ENCODE peak calls at places on chromosomes 5 and 9, in seven cellular contexts. K is stimulated activated CD4-positive, alpha-beta T cell treated with anti-CD3 and anti-CD28 coated beads, Interleukin-12 subunit alpha, Interleukin-12 subunit beta, amount 100 ng/mL, for 24 hours; Q is heart right ventricle; Y is AG08396; O is SK-N-SH; R is stimulated activated CD8-positive, alpha-beta memory T cell treated with anti-CD3 and anti-CD28 coated beads, Interleukin-12 subunit alpha, Interleukin-12 subunit beta, amount 100 ng/mL, for 4 hours; F is NCI-H2081. Z is an unnamed sample.

GRCh38 chr9:135137398-135137832 is 49.9 kb downstream of the OLFM1 start:
- DNase-seq in Q (no peak), O (peak; percentile 58), R (no peak), K (no peak), F (no peak), Y (no peak), Z (peak; percentile 82)

GRCh38 chr5:86968311-86968753 is 299.4 kb upstream of the RASA1 start:
- DNase-seq in Q (peak; percentile 13), K (no peak), R (no peak), O (peak; percentile 0), Y (peak; percentile 12), F (peak; percentile 36), Z (no peak)

GRCh38 chr5:80487444-80487828 is 464 bp upstream of the FAM151B start:
- DNase-seq in R (no peak), Q (no peak), O (no peak), F (no peak), K (no peak), Y (no peak), Z (no peak)

GRCh38 chr5:126847318-126848221 is 70.6 kb downstream of the LMNB1 start:
- DNase-seq in Q (no peak), Y (no peak), F (no peak), K (no peak), O (no peak), R (no peak), Z (no peak)

GRCh38 chr5:172482156-172483020 is 28.1 kb upstream of the SH3PXD2B start:
- DNase-seq in Q (peak; percentile 26), R (no peak), Y (no peak), O (no peak), K (no peak), F (no peak), Z (no peak)

GRCh38 chr5:95682891-95683290 is at the start of gene SPATA9:
- DNase-seq in Q (no peak), K (no peak), F (no peak), R (no peak), Y (no peak), O (no peak), Z (no peak)

GRCh38 chr5:80960531-80961375 is 590 bp downstream of the RASGRF2 start:
- DNase-seq in Y (peak; percentile 75), K (no peak), Q (peak; percentile 40), R (peak; percentile 37), F (peak; percentile 2), O (peak; percentile 83), Z (peak; percentile 19)

GRCh38 chr9:69023650-69024049 is 9.7 kb upstream of the PRKACG start:
- DNase-seq in O (no peak), Q (no peak), R (no peak), Y (no peak), F (peak; percentile 24), K (no peak), Z (no peak)

GRCh38 chr5:81626524-81626923 is 124.4 kb downstream of the SSBP2 start:
- DNase-seq in K (no peak), O (peak; percentile 14), F (no peak), Q (no peak), Y (peak; percentile 45), R (no peak), Z (peak; percentile 72)

GRCh38 chr9:81841326-81841725 is 86.9 kb upstream of the SPATA31D4 start:
- DNase-seq in Y (no peak), Q (no peak), R (no peak), F (no peak), O (no peak), K (no peak), Z (no peak)

GRCh38 chr9:83196946-83197345 is 134.0 kb upstream of the RASEF start:
- DNase-seq in O (no peak), Y (no peak), R (no peak), Q (no peak), F (no peak), K (no peak), Z (no peak)

GRCh38 chr5:100796851-100797250 is 106.2 kb downstream of the ST8SIA4 start:
- DNase-seq in Y (no peak), K (no peak), Q (no peak), O (no peak), R (no peak), F (no peak), Z (peak; percentile 21)

GRCh38 chr9:115717711-115718173 is 435.8 kb upstream of the PAPPA start:
- DNase-seq in Q (no peak), O (no peak), R (no peak), Y (peak; percentile 5), K (no peak), F (no peak), Z (no peak)

GRCh38 chr5:117261948-117262606 is 687.5 kb upstream of the SEMA6A start:
- DNase-seq in Y (no peak), K (no peak), R (no peak), Q (no peak), F (no peak), O (no peak), Z (no peak)

GRCh38 chr9:125495137-125496119 is 211.6 kb downstream of the MAPKAP1 start:
- DNase-seq in Q (no peak), Y (no peak), R (no peak), K (no peak), F (no peak), O (no peak), Z (peak; percentile 33)

GRCh38 chr9:126440938-126441337 is 114.3 kb downstream of the MVB12B start:
- DNase-seq in R (no peak), K (no peak), Q (no peak), Y (no peak), O (no peak), F (peak; percentile 38), Z (no peak)

GRCh38 chr9:22244141-22245011 is 202.2 kb upstream of the DMRTA1 start:
- DNase-seq in R (no peak), K (no peak), O (no peak), Q (no peak), F (peak; percentile 59), Y (peak; percentile 36), Z (peak; percentile 28)

GRCh38 chr9:81318571-81318970 is 370.8 kb downstream of the TLE1 start:
- DNase-seq in R (no peak), K (no peak), F (peak; percentile 4), O (no peak), Q (no peak), Y (peak; percentile 48), Z (no peak)

GRCh38 chr9:93958875-93959682 is 3.9 kb upstream of the BARX1 start:
- DNase-seq in Q (no peak), K (no peak), Y (no peak), O (peak; percentile 65), R (no peak), F (no peak), Z (no peak)

GRCh38 chr5:123582570-123583293 is 70.8 kb downstream of the CSNK1G3 start:
- DNase-seq in Q (no peak), K (no peak), O (no peak), F (no peak), R (no peak), Y (no peak), Z (no peak)

GRCh38 chr9:87722393-87722792 is 3.5 kb upstream of the CTSL start:
- DNase-seq in O (no peak), K (no peak), Y (no peak), F (no peak), Q (no peak), R (no peak), Z (no peak)

GRCh38 chr5:77015938-77016569 is 14.2 kb upstream of the AGGF1 start:
- DNase-seq in Q (no peak), O (no peak), Y (no peak), R (no peak), K (no peak), F (peak; percentile 1), Z (no peak)

GRCh38 chr5:59187772-59188347 is 605.0 kb downstream of the RAB3C start:
- DNase-seq in F (no peak), O (no peak), R (no peak), Q (no peak), Y (peak; percentile 10), K (no peak), Z (no peak)

GRCh38 chr5:72290356-72291133 is 29.5 kb downstream of the MRPS27 start:
- DNase-seq in Y (no peak), K (no peak), Q (no peak), F (no peak), O (no peak), R (no peak), Z (no peak)

GRCh38 chr9:16689352-16689938 is 181.0 kb downstream of the BNC2 start:
- DNase-seq in F (peak; percentile 59), R (no peak), Q (peak; percentile 18), Y (no peak), O (no peak), K (no peak), Z (no peak)

GRCh38 chr9:93013856-93014582 is 44.5 kb upstream of the SUSD3 start:
- DNase-seq in Y (no peak), O (peak; percentile 11), R (no peak), F (no peak), Q (no peak), K (no peak), Z (no peak)

GRCh38 chr5:167800405-167800804 is 491.0 kb upstream of the WWC1 start:
- DNase-seq in F (no peak), Q (no peak), K (no peak), Y (no peak), O (no peak), R (no peak), Z (no peak)

GRCh38 chr9:124022201-124023121 is 10.9 kb downstream of the LHX2 start:
- DNase-seq in Y (no peak), O (peak; percentile 93), Q (no peak), F (no peak), R (no peak), K (no peak), Z (peak; percentile 86)

GRCh38 chr9:35910613-35911488 is 1.6 kb downstream of the SPAAR start:
- DNase-seq in R (no peak), Y (peak; percentile 49), F (peak; percentile 58), Q (peak; percentile 36), K (no peak), O (no peak), Z (peak; percentile 48)

GRCh38 chr5:171543486-171543885 is 124.0 kb downstream of the FGF18 start:
- DNase-seq in Y (no peak), F (no peak), K (no peak), Q (no peak), O (no peak), R (no peak), Z (no peak)

GRCh38 chr9:107312651-107313050 is 29.6 kb downstream of the RAD23B start:
- DNase-seq in Q (peak; percentile 27), O (no peak), K (no peak), F (no peak), R (no peak), Y (peak; percentile 64), Z (no peak)

GRCh38 chr5:141875022-141875740 is 3.0 kb downstream of the PCDH1 start:
- DNase-seq in Y (no peak), K (no peak), O (no peak), Q (no peak), F (no peak), R (no peak), Z (no peak)

GRCh38 chr9:110059461-110059860 is 148.5 kb downstream of the C9orf152 start:
- DNase-seq in F (no peak), R (no peak), Q (no peak), K (no peak), Y (no peak), O (no peak), Z (no peak)